ENCODE peak calls at places on chromosomes 11 and 22, in four cellular contexts. I, P, Y and U are unnamed samples.

GRCh38 chr11:2790581-2790925 is 90.8 kb upstream of the KCNQ1OT1 start:
- DNase-seq in I (no peak), P (no peak), Y (no peak), U (no peak)

GRCh38 chr11:57604289-57605010 is 7.0 kb downstream of the SERPING1 start:
- DNase-seq in I (no peak), P (no peak), Y (no peak), U (no peak)

GRCh38 chr11:57567210-57567511 is 311 bp downstream of the UBE2L6 start:
- DNase-seq in I (peak; percentile 31), P (no peak), Y (no peak), U (no peak)

GRCh38 chr22:30675436-30675835 is 7.8 kb upstream of the DUSP18 start:
- DNase-seq in I (peak; percentile 44), P (no peak), Y (no peak), U (no peak)

GRCh38 chr11:12625438-12626071 is 48.7 kb upstream of the TEAD1 start:
- DNase-seq in I (no peak), P (no peak), Y (no peak), U (no peak)

GRCh38 chr11:117876341-117877119 is at the start of gene FXYD6:
- DNase-seq in I (peak; percentile 85), P (no peak), Y (no peak), U (peak; percentile 89)

GRCh38 chr22:50473855-50474671 is 772 bp downstream of the SBF1 start:
- DNase-seq in I (no peak), P (no peak), Y (no peak), U (no peak)

GRCh38 chr11:83574516-83574915 is 288.3 kb upstream of the CCDC90B start:
- DNase-seq in I (no peak), P (no peak), Y (no peak), U (no peak)

GRCh38 chr11:33542921-33543320 is 157.7 kb downstream of the C11orf91 start:
- DNase-seq in I (peak; percentile 4), P (peak; percentile 34), Y (peak; percentile 14), U (no peak)

GRCh38 chr22:25623851-25624250 is 59.4 kb downstream of the GRK3 start:
- DNase-seq in I (no peak), P (no peak), Y (no peak), U (no peak)

GRCh38 chr22:39528080-39528661 is 4.4 kb downstream of the RPS19BP1 start:
- DNase-seq in I (peak; percentile 26), P (no peak), Y (no peak), U (no peak)

GRCh38 chr22:28594784-28595324 is 84.8 kb downstream of the TTC28 start:
- DNase-seq in I (peak; percentile 71), P (peak; percentile 53), Y (peak; percentile 54), U (peak; percentile 41)

GRCh38 chr11:3736816-3737215 is 60.5 kb downstream of the NUP98 start:
- DNase-seq in I (no peak), P (no peak), Y (no peak), U (no peak)

GRCh38 chr11:36191941-36192340 is 97.3 kb downstream of the COMMD9 start:
- DNase-seq in I (no peak), P (no peak), Y (no peak), U (no peak)

GRCh38 chr11:2549491-2549875 is 104.7 kb downstream of the KCNQ1 start:
- DNase-seq in I (no peak), P (no peak), Y (no peak), U (no peak)

GRCh38 chr11:77065878-77066228 is 918 bp upstream of the CAPN5 start:
- DNase-seq in I (no peak), P (no peak), Y (no peak), U (no peak)

GRCh38 chr11:3165152-3165705 is at the start of gene OSBPL5:
- DNase-seq in I (no peak), P (peak; percentile 64), Y (peak; percentile 40), U (no peak)